ENCODE peak calls at places on chromosomes 1 and 21, in seven cellular contexts. W is stimulated activated effector memory CD8-positive, alpha-beta T cell treated with anti-CD3 and anti-CD28 coated beads, Interleukin-12 subunit alpha, Interleukin-12 subunit beta, amount 100 ng/mL, for 72 hours; Y is cardiac fibroblast; B is choroid plexus epithelial cell; I is fibroblast of lung; A is HCT116; F is COR-L47. N is an unnamed sample.

GRCh38 chr1:21491483-21492170 is 17.6 kb upstream of the ALPL start:
- DNase-seq in W (no peak), Y (peak), B (peak), I (peak), A (no peak), F (peak), N (no peak)

GRCh38 chr1:25169168-25169567 is 63.1 kb downstream of the SYF2 start:
- DNase-seq in W (no peak), Y (no peak), B (no peak), I (no peak), A (no peak), F (no peak), N (no peak)

GRCh38 chr1:71295340-71295739 is 214.5 kb upstream of the ZRANB2 start:
- DNase-seq in W (no peak), Y (no peak), B (no peak), I (no peak), A (no peak), F (no peak), N (no peak)

GRCh38 chr1:77459881-77460280 is 178.1 kb downstream of the AK5 start:
- DNase-seq in W (no peak), Y (peak), B (peak), I (no peak), A (no peak), F (no peak), N (peak)

GRCh38 chr1:187842406-187843165 is 1013.8 kb downstream of the PLA2G4A start:
- DNase-seq in W (no peak), Y (no peak), B (peak), I (no peak), A (no peak), F (peak), N (peak)

GRCh38 chr1:247407180-247407616 is 8.8 kb upstream of the NLRP3 start:
- DNase-seq in W (peak), Y (no peak), B (no peak), I (no peak), A (no peak), F (no peak), N (no peak)

GRCh38 chr21:32991299-32991850 is 34.4 kb upstream of the OLIG2 start:
- DNase-seq in W (no peak), Y (no peak), B (no peak), I (no peak), A (no peak), F (peak), N (no peak)

GRCh38 chr1:77757616-77758015 is 2.0 kb downstream of the USP33 start:
- DNase-seq in W (no peak), Y (peak), B (peak), I (peak), A (no peak), F (no peak), N (peak)

GRCh38 chr1:25869909-25870606 is 5.5 kb downstream of the PAQR7 start:
- DNase-seq in W (no peak), Y (no peak), B (no peak), I (no peak), A (no peak), F (no peak), N (no peak)

GRCh38 chr1:228062812-228063211 is 19.7 kb upstream of the ARF1 start:
- DNase-seq in W (no peak), Y (no peak), B (no peak), I (no peak), A (no peak), F (no peak), N (no peak)

GRCh38 chr1:6359568-6360496 is 33.7 kb downstream of the ACOT7 start:
- DNase-seq in W (peak), Y (peak), B (peak), I (peak), A (no peak), F (no peak), N (peak)

GRCh38 chr1:111422546-111423391 is 4.8 kb downstream of the OVGP1 start:
- DNase-seq in W (no peak), Y (no peak), B (no peak), I (no peak), A (no peak), F (no peak), N (peak)

GRCh38 chr1:80639777-80640533 is 1160.8 kb upstream of the ADGRL2 start:
- DNase-seq in W (no peak), Y (no peak), B (no peak), I (no peak), A (no peak), F (no peak), N (no peak)

N was measured in IMR-90.